ENCODE peak calls at places on chromosomes 12 and 14, in five cellular contexts. A is activated CD4-positive, CD25-positive, alpha-beta regulatory T cell; E is stomach; K is lung microvascular endothelial cell; Q is Peyer's patch. Y is an unnamed sample.

GRCh38 chr12:113861708-113862312 is 104.3 kb downstream of the RBM19 start:
- DNase-seq in Q (no peak), K (no peak), E (no peak), A (no peak), Y (no peak)

GRCh38 chr12:121009744-121010143 is 6.5 kb downstream of the C12orf43 start:
- DNase-seq in E (peak), Q (no peak), A (no peak), K (no peak), Y (no peak)

GRCh38 chr12:85872497-85873091 is 1.5 kb upstream of the NTS start:
- DNase-seq in Q (no peak), A (no peak), K (peak), E (no peak), Y (peak)

GRCh38 chr12:59834659-59835474 is 239.0 kb downstream of the SLC16A7 start:
- DNase-seq in Q (no peak), K (peak), E (no peak), A (no peak), Y (no peak)

GRCh38 chr14:90756755-90757345 is 59.4 kb downstream of the TTC7B start:
- DNase-seq in Q (no peak), A (no peak), E (peak), K (peak), Y (no peak)

GRCh38 chr14:72023128-72024042 is 91.2 kb downstream of the RGS6 start:
- DNase-seq in K (no peak), A (no peak), Q (no peak), E (no peak), Y (no peak)

GRCh38 chr14:102731101-102731870 is 46.0 kb upstream of the TRAF3 start:
- DNase-seq in K (no peak), E (no peak), A (no peak), Q (no peak), Y (no peak)

GRCh38 chr12:62832528-62832927 is 102.4 kb downstream of the PPM1H start:
- DNase-seq in A (no peak), E (no peak), Q (no peak), K (no peak), Y (no peak)

GRCh38 chr12:51960890-51961289 is 9.4 kb downstream of the ACVR1B start:
- DNase-seq in E (no peak), K (no peak), Q (no peak), A (no peak), Y (no peak)

GRCh38 chr12:132783917-132784531 is 22.4 kb upstream of the ANKLE2 start:
- DNase-seq in Q (no peak), A (no peak), K (no peak), E (no peak), Y (no peak)

Y was measured in HS-27A.